ENCODE peak calls at places on chromosomes 12 and 14, in four cellular contexts. I is CD8-positive, alpha-beta T cell; Z is brain microvascular endothelial cell; P is neural progenitor cell. S is an unnamed sample. For H3K36me3, the result is how much of the 10 kb centered on the place peaks cover.

GRCh38 chr12:131388164-131388795 is 322.6 kb upstream of the SFSWAP start:
- DNase-seq in Z (no peak), P (no peak), I (no peak), S (no peak)

GRCh38 chr12:52215587-52216031 is 17.4 kb upstream of the KRT7 start:
- DNase-seq in Z (peak), P (no peak), I (no peak), S (no peak)

GRCh38 chr12:25328082-25328712 is 77.5 kb upstream of the KRAS start:
- DNase-seq in Z (no peak), I (no peak), P (no peak), S (no peak)

GRCh38 chr12:115998119-115998633 is 279.3 kb downstream of the MED13L start:
- DNase-seq in P (peak), I (no peak), Z (peak), S (peak)

GRCh38 chr12:79407671-79408622 is 282.8 kb downstream of the PAWR start:
- DNase-seq in P (peak), I (no peak), Z (peak), S (no peak)

GRCh38 chr12:92025462-92026207 is 120.0 kb downstream of the BTG1 start:
- DNase-seq in I (no peak), P (no peak), Z (no peak), S (no peak)

GRCh38 chr12:108090107-108090899 is 38.8 kb upstream of the WSCD2 start:
- DNase-seq in P (no peak), Z (no peak), I (no peak), S (no peak)

GRCh38 chr12:93058280-93058679 is 129.2 kb upstream of the EEA1 start:
- DNase-seq in I (no peak), P (no peak), Z (no peak), S (no peak)

GRCh38 chr12:93419388-93420034 is 22.2 kb downstream of the UBE2N start:
- DNase-seq in Z (no peak), I (no peak), P (peak), S (peak)

GRCh38 chr14:44700184-44700583 is 193.1 kb upstream of the FSCB start:
- DNase-seq in P (no peak), Z (no peak), I (no peak), S (no peak)

GRCh38 chr12:124833693-124834122 is 30.0 kb downstream of the SCARB1 start:
- DNase-seq in I (no peak), P (peak), Z (peak), S (no peak)

GRCh38 chr12:105920161-105920684 is 218.5 kb downstream of the NUAK1 start:
- DNase-seq in Z (no peak), I (no peak), P (no peak), S (no peak)

GRCh38 chr12:52207895-52208294 is 16.1 kb upstream of the KRT80 start:
- DNase-seq in Z (no peak), P (no peak), I (no peak), S (no peak)

DNA sequence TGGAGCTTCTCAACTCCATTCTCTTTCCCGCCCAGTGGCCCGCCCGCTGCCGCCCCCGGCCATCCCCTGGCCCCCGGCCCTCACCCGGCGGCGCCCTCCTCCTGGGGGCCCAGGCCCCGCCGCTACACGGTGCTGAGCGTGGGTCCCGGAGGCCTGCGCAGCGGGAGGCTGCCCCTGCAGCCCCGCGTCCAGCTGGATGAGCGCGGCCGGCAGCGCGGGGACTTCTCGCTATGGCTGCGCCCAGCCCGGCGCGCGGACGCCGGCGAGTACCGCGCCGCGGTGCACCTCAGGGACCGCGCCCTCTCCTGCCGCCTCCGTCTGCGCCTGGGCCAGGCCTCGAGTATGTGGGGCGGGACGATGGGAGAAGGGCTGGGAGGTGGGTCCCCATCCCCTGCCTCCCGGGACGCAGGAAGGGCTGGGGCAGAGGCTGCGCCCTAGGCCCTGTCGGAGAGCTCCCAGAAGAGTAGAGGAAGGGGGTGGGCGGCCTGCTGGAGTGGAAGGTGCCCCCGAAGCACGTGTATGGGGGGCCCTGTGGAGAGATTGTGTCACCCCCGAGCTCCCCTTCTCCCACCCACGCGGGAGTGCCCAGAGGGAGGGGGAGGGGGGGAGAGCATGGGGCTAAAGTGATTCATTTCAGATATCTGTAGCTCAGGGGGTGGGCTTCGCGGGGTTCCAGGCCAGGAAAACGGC is 1.5 kb downstream of the LAG3 start:
- DNase-seq in P (peak), I (no peak), Z (no peak), S (no peak)
- H3K4me3 ChIP-seq in P (peak), I (peak), Z (no peak), S (no peak)

GRCh38 chr12:65313704-65314317 is 35.3 kb downstream of the MSRB3 start:
- DNase-seq in P (peak), Z (no peak), I (no peak), S (no peak)
- TF ChIP-seq CTCF in P (peak), Z (peak), I (no peak), S (peak)

GRCh38 chr12:98767248-98767647 is 122.2 kb downstream of the APAF1 start:
- DNase-seq in P (no peak), I (no peak), Z (no peak), S (no peak)

GRCh38 chr12:98758331-98758730 is 113.2 kb downstream of the APAF1 start:
- DNase-seq in Z (no peak), P (no peak), I (no peak), S (peak)

DNA sequence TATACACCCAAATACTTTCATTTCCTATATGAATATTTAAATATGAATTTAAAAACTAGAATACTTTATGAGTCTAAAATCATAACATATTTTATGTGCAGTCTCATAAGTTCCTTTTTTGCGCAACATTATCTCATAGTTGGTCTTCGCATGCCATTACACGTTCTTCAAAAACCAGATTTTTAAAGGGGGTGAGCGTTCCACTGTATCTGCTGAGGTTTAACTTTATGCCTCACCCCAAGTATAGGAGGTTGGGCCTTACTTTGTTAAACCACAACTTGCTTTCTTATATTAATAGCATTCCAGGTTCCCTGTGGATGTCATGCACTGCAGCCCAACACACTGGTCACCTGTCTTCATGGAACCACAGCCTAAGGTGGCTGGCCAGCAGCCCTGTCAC is 118.6 kb downstream of the APAF1 start:
- DNase-seq in Z (no peak), P (no peak), I (no peak), S (no peak)
- H3K36me3 ChIP-seq in Z (under half), P (under half), I (under half), S (under half)

DNA sequence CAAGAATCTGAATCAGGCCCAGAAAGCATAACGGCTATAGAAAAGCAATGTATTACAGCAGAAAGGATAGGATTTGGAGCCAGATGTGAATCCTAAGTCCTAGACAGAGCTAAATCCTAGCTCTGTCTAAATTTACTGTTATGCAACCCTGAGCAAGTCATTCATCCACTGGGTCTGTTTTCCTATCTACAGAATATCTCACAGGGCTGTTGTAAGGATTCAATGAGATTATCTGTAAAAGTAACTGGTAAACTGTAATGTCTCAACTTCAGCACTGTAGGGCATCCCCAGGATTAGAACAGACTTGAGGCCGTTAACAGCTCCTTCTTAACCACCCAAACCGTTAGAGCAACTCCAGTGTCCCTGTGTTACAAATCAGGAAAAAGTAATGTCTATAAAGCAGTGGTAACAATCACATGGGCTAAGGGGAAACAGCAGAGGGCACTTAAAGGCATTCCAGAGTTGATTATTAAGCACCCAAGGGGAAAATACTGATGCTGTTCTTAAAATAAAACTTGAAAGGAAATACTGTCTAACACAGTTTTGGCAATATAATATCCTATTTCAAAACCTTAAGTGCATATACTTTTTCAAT is 10.1 kb downstream of the GMFB start:
- DNase-seq in P (no peak), Z (no peak), I (no peak), S (no peak)
- H3K4me3 ChIP-seq in P (no peak), Z (no peak), I (no peak), S (no peak)

GRCh38 chr12:43937947-43938346 is 102.1 kb downstream of the TMEM117 start:
- DNase-seq in Z (peak), P (no peak), I (no peak), S (no peak)
- TF ChIP-seq CTCF in Z (peak), P (peak), I (no peak), S (peak)

GRCh38 chr12:64475518-64475917 is 23.6 kb downstream of the TBK1 start:
- DNase-seq in Z (no peak), I (no peak), P (no peak), S (no peak)
- H3K36me3 ChIP-seq in Z (under half), I (under half), P (under half), S (under half)

GRCh38 chr14:89723930-89724915 is 230.3 kb downstream of the EFCAB11 start:
- DNase-seq in Z (no peak), I (no peak), P (no peak), S (no peak)
- H3K4me3 ChIP-seq in Z (no peak), I (peak), P (no peak), S (peak)

GRCh38 chr12:81987351-81987750 is 228.2 kb upstream of the PPFIA2 start:
- DNase-seq in Z (no peak), P (no peak), I (no peak), S (no peak)

GRCh38 chr12:81991868-81992267 is 232.7 kb upstream of the PPFIA2 start:
- DNase-seq in Z (no peak), P (no peak), I (no peak), S (no peak)

GRCh38 chr12:81992461-81992860 is 233.3 kb upstream of the PPFIA2 start:
- DNase-seq in P (peak), I (peak), Z (peak), S (no peak)
- TF ChIP-seq CTCF in P (peak), I (no peak), Z (peak), S (no peak)

S was measured in BJ.